ENCODE peak calls at places on chromosomes 12 and 14, in six cellular contexts. O is left lung, E is astrocyte, C is Peyer's patch, Y is heart left ventricle, V is tibial artery. F is an unnamed sample.
A peak's percentile ranks its signal among the peaks of the same experiment; 100 is the strongest.

GRCh38 chr14:69648480-69649414 is 37.4 kb downstream of the SUSD6 start:
- DNase-seq in O (no peak), E (peak; percentile 75), C (no peak), Y (no peak), V (no peak), F (no peak)

GRCh38 chr14:103057372-103058208 is at the start of gene CDC42BPB:
- DNase-seq in O (peak; percentile 96), E (peak; percentile 80), C (peak; percentile 94), Y (peak; percentile 92), V (peak; percentile 94), F (peak; percentile 90)

GRCh38 chr12:89162704-89163261 is 189.5 kb downstream of the DUSP6 start:
- DNase-seq in O (no peak), E (peak; percentile 98), C (no peak), Y (peak; percentile 42), V (peak; percentile 83), F (peak; percentile 77)

GRCh38 chr14:65003394-65003793 is 16.7 kb downstream of the FNTB start:
- DNase-seq in O (no peak), E (no peak), C (no peak), Y (no peak), V (no peak), F (no peak)

GRCh38 chr12:95446511-95446910 is 27.4 kb upstream of the METAP2 start:
- DNase-seq in O (peak; percentile 79), E (peak; percentile 15), C (peak; percentile 67), Y (peak; percentile 35), V (peak; percentile 69), F (no peak)

GRCh38 chr12:91937033-91937432 is 208.6 kb downstream of the BTG1 start:
- DNase-seq in O (no peak), E (no peak), C (no peak), Y (no peak), V (no peak), F (no peak)

GRCh38 chr12:52212701-52213540 is 20.1 kb upstream of the KRT7 start:
- DNase-seq in O (peak; percentile 44), E (no peak), C (peak; percentile 33), Y (no peak), V (peak; percentile 52), F (no peak)

GRCh38 chr14:90883782-90884181 is 67.6 kb upstream of the TTC7B start:
- DNase-seq in O (no peak), E (peak; percentile 17), C (no peak), Y (no peak), V (no peak), F (no peak)

GRCh38 chr14:65211341-65211987 is 109.1 kb upstream of the MAX start:
- DNase-seq in O (no peak), E (peak; percentile 55), C (no peak), Y (no peak), V (no peak), F (no peak)

GRCh38 chr12:77256924-77257323 is 191.6 kb upstream of the E2F7 start:
- DNase-seq in O (no peak), E (peak; percentile 11), C (no peak), Y (no peak), V (no peak), F (no peak)

GRCh38 chr12:27493260-27493935 is 30.6 kb upstream of the PPFIBP1 start:
- DNase-seq in O (no peak), E (no peak), C (no peak), Y (no peak), V (no peak), F (no peak)

GRCh38 chr14:24275524-24276139 is 4.2 kb upstream of the RABGGTA start:
- DNase-seq in O (no peak), E (no peak), C (no peak), Y (no peak), V (no peak), F (no peak)

GRCh38 chr14:24282736-24283135 is 11.3 kb upstream of the RABGGTA start:
- DNase-seq in O (peak; percentile 53), E (no peak), C (no peak), Y (no peak), V (no peak), F (no peak)

GRCh38 chr14:24280797-24281460 is 9.5 kb upstream of the RABGGTA start:
- DNase-seq in O (no peak), E (no peak), C (no peak), Y (no peak), V (peak; percentile 60), F (no peak)

GRCh38 chr14:24277606-24278321 is 6.4 kb upstream of the RABGGTA start:
- DNase-seq in O (no peak), E (no peak), C (no peak), Y (no peak), V (no peak), F (no peak)

DNA sequence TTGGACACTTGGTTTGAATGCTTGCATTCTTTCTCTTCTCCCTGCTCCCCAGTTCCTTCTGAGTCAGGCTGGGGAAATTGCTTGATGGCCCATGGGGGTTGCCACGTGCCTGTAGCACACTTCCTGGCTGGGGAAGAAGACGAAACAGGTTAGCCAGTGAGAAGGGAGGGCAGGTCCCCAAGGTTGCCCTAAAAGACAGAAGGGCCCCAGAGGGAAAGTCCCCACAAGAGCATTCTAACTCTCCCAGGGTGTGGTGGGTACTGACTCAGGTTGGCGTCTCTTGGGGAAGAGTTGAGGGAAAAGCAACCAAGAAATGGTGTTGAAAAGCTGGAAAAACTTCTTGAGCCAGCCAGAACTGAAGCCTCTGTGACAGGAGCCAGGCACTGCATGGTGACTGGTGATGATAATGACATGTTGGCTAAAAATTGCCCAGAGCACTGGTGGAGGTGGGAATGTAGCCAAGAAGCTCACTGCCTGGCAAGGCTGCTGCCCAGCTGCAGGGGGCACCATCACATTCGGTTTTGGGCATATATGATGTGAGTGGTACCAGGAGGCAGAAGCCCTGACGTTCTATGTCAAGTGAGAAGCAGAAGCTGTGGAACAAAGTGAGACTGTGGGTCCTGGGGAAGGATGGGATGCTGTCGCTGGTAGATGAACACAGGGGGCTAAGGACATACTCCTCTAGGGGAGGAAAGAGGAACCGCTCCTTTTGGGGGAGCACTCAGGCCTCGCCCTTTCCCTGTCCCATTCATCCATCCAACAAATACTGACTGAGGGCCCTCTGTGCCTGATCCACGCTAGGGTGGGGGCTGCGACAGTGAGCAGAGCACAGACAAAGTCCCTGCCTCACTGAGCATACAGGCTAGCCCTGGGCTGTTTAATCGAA is 8.1 kb upstream of the RABGGTA start:
- DNase-seq in O (no peak), E (no peak), C (no peak), Y (peak; percentile 66), V (no peak), F (no peak)
- TF ChIP-seq CTCF in O (no peak), E (no peak), C (no peak), Y (peak; percentile 40), V (no peak), F (no peak)

DNA sequence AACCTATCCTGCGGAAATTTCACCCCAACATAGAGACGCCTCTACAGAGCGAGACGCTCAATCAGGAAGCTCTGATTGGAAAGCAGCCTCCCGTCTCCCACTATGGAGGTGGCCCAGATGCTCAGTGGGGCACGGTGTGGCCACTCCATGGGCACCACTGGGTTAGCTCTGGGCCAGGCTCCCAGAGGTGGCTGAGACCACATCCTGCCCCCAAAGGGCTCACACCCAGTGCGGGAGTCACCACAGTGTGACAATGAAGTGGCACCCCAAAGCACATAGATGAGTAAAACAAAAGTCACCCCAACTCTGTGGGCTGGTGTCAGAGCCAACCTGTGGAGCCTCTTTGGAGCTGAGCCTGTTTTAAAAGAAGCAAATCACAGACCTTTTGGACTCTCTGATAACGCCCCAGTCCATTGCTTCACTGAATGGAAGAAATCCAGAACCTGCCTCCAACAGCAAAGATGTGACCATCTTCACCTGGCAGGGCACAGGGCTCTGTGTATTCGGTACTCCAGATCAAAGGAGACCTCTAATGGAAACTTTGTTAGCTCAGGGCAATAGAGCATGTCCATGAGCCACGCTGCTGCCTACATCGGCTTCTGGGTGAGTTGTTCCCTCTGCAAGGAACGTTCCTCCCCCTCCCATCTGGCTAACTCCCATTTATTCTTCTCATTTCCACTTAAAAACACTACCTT is 19.6 kb downstream of the CLMN start:
- DNase-seq in O (no peak), E (no peak), C (no peak), Y (no peak), V (no peak), F (no peak)
- H3K27ac ChIP-seq in O (no peak overlapping the region), E (no peak overlapping the region), C (no peak overlapping the region), Y (no peak overlapping the region), V (no peak overlapping the region), F (no peak overlapping the region)

GRCh38 chr14:92794547-92794941 is 439 bp downstream of the GOLGA5 start:
- DNase-seq in O (peak; percentile 72), E (peak; percentile 14), C (no peak), Y (no peak), V (no peak), F (no peak)

GRCh38 chr14:92789457-92790089 is 4.5 kb upstream of the GOLGA5 start:
- DNase-seq in O (no peak), E (no peak), C (no peak), Y (no peak), V (no peak), F (no peak)

GRCh38 chr14:92793709-92794546 is at the start of gene GOLGA5:
- DNase-seq in O (peak; percentile 99), E (peak; percentile 87), C (peak; percentile 100), Y (peak; percentile 98), V (peak; percentile 99), F (peak; percentile 99)

GRCh38 chr14:92794961-92795360 is 856 bp downstream of the GOLGA5 start:
- DNase-seq in O (no peak), E (no peak), C (no peak), Y (no peak), V (no peak), F (no peak)

GRCh38 chr14:92792885-92793284 is 1.2 kb upstream of the GOLGA5 start:
- DNase-seq in O (no peak), E (no peak), C (no peak), Y (no peak), V (no peak), F (no peak)
- H3K4me3 ChIP-seq in O (no peak overlapping the region), E (no peak overlapping the region), C (no peak overlapping the region), Y (no peak overlapping the region), V (no peak overlapping the region), F (no peak overlapping the region)

DNA sequence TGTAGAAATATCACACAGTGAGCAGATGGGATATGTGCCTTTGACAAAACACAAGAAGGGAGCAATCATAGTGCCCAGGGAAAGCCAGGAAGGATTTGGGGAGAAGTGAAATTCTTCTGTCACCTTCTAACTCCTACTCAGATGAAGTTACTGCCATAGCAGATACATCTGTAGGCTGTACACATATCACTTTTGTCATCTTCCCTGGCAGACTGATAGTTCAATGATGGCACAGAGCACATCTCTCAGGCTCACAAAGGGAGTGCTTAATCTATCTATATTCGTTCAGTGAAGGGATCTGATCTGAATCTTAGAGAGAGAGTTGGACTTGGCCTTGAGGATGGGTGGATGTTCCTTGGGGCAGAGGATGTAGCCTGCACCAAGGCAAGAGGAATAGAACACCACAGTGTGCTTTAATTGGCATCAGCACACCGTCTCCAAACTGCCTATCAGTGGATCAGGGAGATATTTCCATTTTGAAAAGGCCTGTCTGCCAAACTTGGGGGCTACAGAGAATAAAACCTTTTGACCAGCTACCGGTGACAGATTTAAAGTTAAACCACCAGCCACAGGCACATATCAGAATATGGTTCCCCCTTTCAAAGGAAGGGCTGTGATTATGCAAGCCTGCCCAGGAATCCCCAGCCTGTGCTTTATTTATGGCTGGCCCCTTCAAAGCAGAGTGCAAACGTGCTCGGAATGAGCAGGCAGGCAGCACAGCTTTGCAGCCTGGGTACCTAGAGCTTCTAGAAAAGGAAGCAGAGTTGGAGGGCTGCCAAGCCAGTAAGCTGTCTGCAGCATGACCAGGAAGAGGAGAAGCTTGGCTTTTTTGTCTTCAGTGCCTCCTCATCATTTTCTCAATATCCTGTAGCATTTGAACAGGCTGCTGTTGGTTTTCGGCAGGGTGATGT is 165.5 kb upstream of the DYRK2 start:
- DNase-seq in O (no peak), E (peak; percentile 55), C (no peak), Y (peak; percentile 79), V (peak; percentile 75), F (no peak)
- TF ChIP-seq CTCF in O (no peak), E (no peak), C (no peak), Y (no peak), V (no peak), F (no peak)

F was measured in coronary artery.